ENCODE peak calls at places on chromosomes 4 and X, in six cellular contexts. L, F, V, R, J and Z are unnamed samples.

GRCh38 chr4:137283737-137284136 is 248.6 kb downstream of the PCDH18 start:
- DNase-seq in L (no peak), R (no peak), V (no peak), F (no peak), J (peak), Z (no peak)

GRCh38 chrX:18353931-18354368 is 538 bp downstream of the SCML2 start:
- DNase-seq in R (peak), J (peak), L (peak), F (no peak), V (peak), Z (no peak)

GRCh38 chr4:65791807-65792308 is 121.6 kb upstream of the EPHA5 start:
- DNase-seq in L (no peak), V (peak), R (no peak), F (no peak), J (no peak), Z (no peak)

GRCh38 chr4:142091085-142091513 is 454.7 kb downstream of the IL15 start:
- DNase-seq in R (no peak), J (no peak), F (no peak), V (no peak), L (no peak), Z (peak)

GRCh38 chrX:15854712-15855561 is at the start of gene AP1S2:
- DNase-seq in J (peak), V (peak), F (peak), R (peak), L (peak), Z (peak)

GRCh38 chr4:113825272-113825671 is 63.7 kb upstream of the CAMK2D start:
- DNase-seq in J (no peak), V (no peak), R (no peak), L (peak), F (no peak), Z (no peak)

GRCh38 chrX:40709395-40709794 is 25.9 kb downstream of the MED14 start:
- DNase-seq in L (no peak), V (no peak), F (no peak), R (no peak), J (no peak), Z (no peak)

GRCh38 chr4:175716956-175717355 is 95.1 kb downstream of the GPM6A start:
- DNase-seq in V (no peak), F (no peak), J (no peak), R (no peak), L (no peak), Z (no peak)

GRCh38 chrX:155767101-155767878 is 113.9 kb upstream of the VAMP7 start:
- DNase-seq in F (peak), J (peak), V (peak), R (peak), L (peak), Z (no peak)

GRCh38 chr4:112889619-112890294 is 159.7 kb upstream of the ANK2 start:
- DNase-seq in J (no peak), V (no peak), R (no peak), F (no peak), L (no peak), Z (no peak)

GRCh38 chr4:23889814-23890269 is at the start of gene PPARGC1A:
- DNase-seq in L (no peak), V (peak), F (peak), J (peak), R (no peak), Z (peak)

GRCh38 chr4:103429283-103429682 is 231.1 kb upstream of the CENPE start:
- DNase-seq in L (no peak), F (no peak), V (peak), R (no peak), J (peak), Z (no peak)

GRCh38 chr4:48141048-48141447 is 7.0 kb upstream of the TXK start:
- DNase-seq in L (no peak), J (peak), R (no peak), V (no peak), F (no peak), Z (no peak)

GRCh38 chr4:166421556-166422156 is 548.6 kb downstream of the TLL1 start:
- DNase-seq in F (no peak), V (no peak), R (no peak), J (no peak), L (no peak), Z (no peak)

GRCh38 chr4:56606385-56606784 is 74.7 kb downstream of the HOPX start:
- DNase-seq in F (no peak), J (no peak), V (no peak), L (no peak), R (no peak), Z (no peak)

GRCh38 chrX:47316276-47317025 is 53.9 kb upstream of the ZNF157 start:
- DNase-seq in V (peak), R (no peak), L (no peak), F (no peak), J (peak), Z (no peak)